ENCODE peak calls at places on chromosomes 12 and 14, in nine cellular contexts. One of them, this sample, is unnamed.

GRCh38 chr12:103802586-103802886 is 38.5 kb downstream of the NT5DC3 start:
- DNase-seq in HEK293T: no peak
- DNase-seq in left cardiac atrium: no peak
- DNase-seq in mammary epithelial cell: no peak
- DNase-seq in activated CD8-positive, alpha-beta memory T cell treated with anti-CD3 and anti-CD28 coated beads for 1 hour: no peak
- DNase-seq in SJSA1: no peak
- DNase-seq in C1 segment of cervical spinal cord: no peak
- DNase-seq in IMR-90: no peak
- DNase-seq in stimulated activated CD4-positive, alpha-beta T cell treated with anti-CD3 and anti-CD28 coated beads, Interleukin-1b, Interleukin-23, amount 100 ng/mL, for 4 hours: no peak
- DNase-seq in this sample: no peak

GRCh38 chr14:70827366-70828151 is 18.2 kb upstream of the MAP3K9 start:
- DNase-seq in HEK293T: no peak
- DNase-seq in left cardiac atrium: no peak
- DNase-seq in mammary epithelial cell: peak
- DNase-seq in activated CD8-positive, alpha-beta memory T cell treated with anti-CD3 and anti-CD28 coated beads for 1 hour: no peak
- DNase-seq in SJSA1: no peak
- DNase-seq in C1 segment of cervical spinal cord: no peak
- DNase-seq in IMR-90: no peak
- DNase-seq in stimulated activated CD4-positive, alpha-beta T cell treated with anti-CD3 and anti-CD28 coated beads, Interleukin-1b, Interleukin-23, amount 100 ng/mL, for 4 hours: no peak
- DNase-seq in this sample: no peak

GRCh38 chr14:103522028-103522581 is 525 bp downstream of the CKB start:
- DNase-seq in HEK293T: no peak
- DNase-seq in left cardiac atrium: peak
- DNase-seq in mammary epithelial cell: no peak
- DNase-seq in activated CD8-positive, alpha-beta memory T cell treated with anti-CD3 and anti-CD28 coated beads for 1 hour: no peak
- DNase-seq in SJSA1: no peak
- DNase-seq in C1 segment of cervical spinal cord: peak
- DNase-seq in IMR-90: no peak
- DNase-seq in stimulated activated CD4-positive, alpha-beta T cell treated with anti-CD3 and anti-CD28 coated beads, Interleukin-1b, Interleukin-23, amount 100 ng/mL, for 4 hours: no peak
- DNase-seq in this sample: peak

GRCh38 chr12:1273051-1273450 is 282.0 kb downstream of the ERC1 start:
- DNase-seq in HEK293T: no peak
- DNase-seq in left cardiac atrium: no peak
- DNase-seq in mammary epithelial cell: no peak
- DNase-seq in activated CD8-positive, alpha-beta memory T cell treated with anti-CD3 and anti-CD28 coated beads for 1 hour: no peak
- DNase-seq in SJSA1: no peak
- DNase-seq in C1 segment of cervical spinal cord: no peak
- DNase-seq in IMR-90: peak
- DNase-seq in stimulated activated CD4-positive, alpha-beta T cell treated with anti-CD3 and anti-CD28 coated beads, Interleukin-1b, Interleukin-23, amount 100 ng/mL, for 4 hours: no peak
- DNase-seq in this sample: no peak

GRCh38 chr12:6280053-6280469 is 30.4 kb upstream of the PLEKHG6 start:
- DNase-seq in HEK293T: no peak
- DNase-seq in left cardiac atrium: peak
- DNase-seq in mammary epithelial cell: peak
- DNase-seq in activated CD8-positive, alpha-beta memory T cell treated with anti-CD3 and anti-CD28 coated beads for 1 hour: no peak
- DNase-seq in SJSA1: peak
- DNase-seq in C1 segment of cervical spinal cord: no peak
- DNase-seq in IMR-90: peak
- DNase-seq in stimulated activated CD4-positive, alpha-beta T cell treated with anti-CD3 and anti-CD28 coated beads, Interleukin-1b, Interleukin-23, amount 100 ng/mL, for 4 hours: no peak
- DNase-seq in this sample: no peak

GRCh38 chr14:102500190-102500661 is 9.3 kb downstream of the ANKRD9 start:
- DNase-seq in HEK293T: no peak
- DNase-seq in left cardiac atrium: peak
- DNase-seq in mammary epithelial cell: peak
- DNase-seq in activated CD8-positive, alpha-beta memory T cell treated with anti-CD3 and anti-CD28 coated beads for 1 hour: no peak
- DNase-seq in SJSA1: no peak
- DNase-seq in C1 segment of cervical spinal cord: no peak
- DNase-seq in IMR-90: peak
- DNase-seq in stimulated activated CD4-positive, alpha-beta T cell treated with anti-CD3 and anti-CD28 coated beads, Interleukin-1b, Interleukin-23, amount 100 ng/mL, for 4 hours: no peak
- DNase-seq in this sample: peak

GRCh38 chr14:100708349-100709217 is 18.1 kb upstream of the DLK1 start:
- DNase-seq in HEK293T: no peak
- DNase-seq in left cardiac atrium: no peak
- DNase-seq in mammary epithelial cell: no peak
- DNase-seq in activated CD8-positive, alpha-beta memory T cell treated with anti-CD3 and anti-CD28 coated beads for 1 hour: no peak
- DNase-seq in SJSA1: no peak
- DNase-seq in C1 segment of cervical spinal cord: no peak
- DNase-seq in IMR-90: peak
- DNase-seq in stimulated activated CD4-positive, alpha-beta T cell treated with anti-CD3 and anti-CD28 coated beads, Interleukin-1b, Interleukin-23, amount 100 ng/mL, for 4 hours: no peak
- DNase-seq in this sample: peak

GRCh38 chr12:94245984-94246383 is 97.6 kb downstream of the PLXNC1 start:
- DNase-seq in HEK293T: no peak
- DNase-seq in left cardiac atrium: no peak
- DNase-seq in mammary epithelial cell: no peak
- DNase-seq in activated CD8-positive, alpha-beta memory T cell treated with anti-CD3 and anti-CD28 coated beads for 1 hour: no peak
- DNase-seq in SJSA1: no peak
- DNase-seq in C1 segment of cervical spinal cord: no peak
- DNase-seq in IMR-90: no peak
- DNase-seq in stimulated activated CD4-positive, alpha-beta T cell treated with anti-CD3 and anti-CD28 coated beads, Interleukin-1b, Interleukin-23, amount 100 ng/mL, for 4 hours: no peak
- DNase-seq in this sample: no peak

GRCh38 chr14:100547633-100548294 is 39.5 kb downstream of the BEGAIN start:
- DNase-seq in HEK293T: no peak
- DNase-seq in left cardiac atrium: peak
- DNase-seq in mammary epithelial cell: no peak
- DNase-seq in activated CD8-positive, alpha-beta memory T cell treated with anti-CD3 and anti-CD28 coated beads for 1 hour: peak
- DNase-seq in SJSA1: peak
- DNase-seq in C1 segment of cervical spinal cord: peak
- DNase-seq in IMR-90: peak
- DNase-seq in stimulated activated CD4-positive, alpha-beta T cell treated with anti-CD3 and anti-CD28 coated beads, Interleukin-1b, Interleukin-23, amount 100 ng/mL, for 4 hours: no peak
- DNase-seq in this sample: peak

GRCh38 chr12:76158518-76159321 is 74.2 kb upstream of the NAP1L1 start:
- DNase-seq in HEK293T: peak
- DNase-seq in left cardiac atrium: no peak
- DNase-seq in mammary epithelial cell: peak
- DNase-seq in activated CD8-positive, alpha-beta memory T cell treated with anti-CD3 and anti-CD28 coated beads for 1 hour: peak
- DNase-seq in SJSA1: peak
- DNase-seq in C1 segment of cervical spinal cord: peak
- DNase-seq in IMR-90: peak
- DNase-seq in stimulated activated CD4-positive, alpha-beta T cell treated with anti-CD3 and anti-CD28 coated beads, Interleukin-1b, Interleukin-23, amount 100 ng/mL, for 4 hours: peak
- DNase-seq in this sample: no peak

GRCh38 chr14:72516936-72517408 is 376.9 kb downstream of the DPF3 start:
- DNase-seq in HEK293T: peak
- DNase-seq in left cardiac atrium: peak
- DNase-seq in mammary epithelial cell: peak
- DNase-seq in activated CD8-positive, alpha-beta memory T cell treated with anti-CD3 and anti-CD28 coated beads for 1 hour: peak
- DNase-seq in SJSA1: peak
- DNase-seq in C1 segment of cervical spinal cord: peak
- DNase-seq in IMR-90: peak
- DNase-seq in stimulated activated CD4-positive, alpha-beta T cell treated with anti-CD3 and anti-CD28 coated beads, Interleukin-1b, Interleukin-23, amount 100 ng/mL, for 4 hours: peak
- DNase-seq in this sample: peak

GRCh38 chr14:103185051-103186027 is 62.1 kb downstream of the TNFAIP2 start:
- DNase-seq in HEK293T: peak
- DNase-seq in left cardiac atrium: no peak
- DNase-seq in mammary epithelial cell: peak
- DNase-seq in activated CD8-positive, alpha-beta memory T cell treated with anti-CD3 and anti-CD28 coated beads for 1 hour: no peak
- DNase-seq in SJSA1: no peak
- DNase-seq in C1 segment of cervical spinal cord: no peak
- DNase-seq in IMR-90: peak
- DNase-seq in stimulated activated CD4-positive, alpha-beta T cell treated with anti-CD3 and anti-CD28 coated beads, Interleukin-1b, Interleukin-23, amount 100 ng/mL, for 4 hours: no peak
- DNase-seq in this sample: no peak

GRCh38 chr12:4423528-4424195 is 22.0 kb downstream of the FGF6 start:
- DNase-seq in HEK293T: no peak
- DNase-seq in left cardiac atrium: no peak
- DNase-seq in mammary epithelial cell: no peak
- DNase-seq in activated CD8-positive, alpha-beta memory T cell treated with anti-CD3 and anti-CD28 coated beads for 1 hour: no peak
- DNase-seq in SJSA1: no peak
- DNase-seq in C1 segment of cervical spinal cord: no peak
- DNase-seq in IMR-90: no peak
- DNase-seq in stimulated activated CD4-positive, alpha-beta T cell treated with anti-CD3 and anti-CD28 coated beads, Interleukin-1b, Interleukin-23, amount 100 ng/mL, for 4 hours: no peak
- DNase-seq in this sample: no peak

GRCh38 chr14:64232095-64232830 is 61.9 kb downstream of the ESR2 start:
- DNase-seq in HEK293T: no peak
- DNase-seq in left cardiac atrium: no peak
- DNase-seq in mammary epithelial cell: peak
- DNase-seq in activated CD8-positive, alpha-beta memory T cell treated with anti-CD3 and anti-CD28 coated beads for 1 hour: no peak
- DNase-seq in SJSA1: peak
- DNase-seq in C1 segment of cervical spinal cord: no peak
- DNase-seq in IMR-90: peak
- DNase-seq in stimulated activated CD4-positive, alpha-beta T cell treated with anti-CD3 and anti-CD28 coated beads, Interleukin-1b, Interleukin-23, amount 100 ng/mL, for 4 hours: no peak
- DNase-seq in this sample: no peak

GRCh38 chr14:93262446-93262845 is 55.4 kb downstream of the UBR7 start:
- DNase-seq in HEK293T: no peak
- DNase-seq in left cardiac atrium: no peak
- DNase-seq in mammary epithelial cell: peak
- DNase-seq in activated CD8-positive, alpha-beta memory T cell treated with anti-CD3 and anti-CD28 coated beads for 1 hour: no peak
- DNase-seq in SJSA1: no peak
- DNase-seq in C1 segment of cervical spinal cord: no peak
- DNase-seq in IMR-90: no peak
- DNase-seq in stimulated activated CD4-positive, alpha-beta T cell treated with anti-CD3 and anti-CD28 coated beads, Interleukin-1b, Interleukin-23, amount 100 ng/mL, for 4 hours: no peak
- DNase-seq in this sample: no peak

GRCh38 chr12:93081810-93082165 is 152.7 kb upstream of the EEA1 start:
- DNase-seq in HEK293T: no peak
- DNase-seq in left cardiac atrium: no peak
- DNase-seq in mammary epithelial cell: no peak
- DNase-seq in activated CD8-positive, alpha-beta memory T cell treated with anti-CD3 and anti-CD28 coated beads for 1 hour: no peak
- DNase-seq in SJSA1: no peak
- DNase-seq in C1 segment of cervical spinal cord: no peak
- DNase-seq in IMR-90: no peak
- DNase-seq in stimulated activated CD4-positive, alpha-beta T cell treated with anti-CD3 and anti-CD28 coated beads, Interleukin-1b, Interleukin-23, amount 100 ng/mL, for 4 hours: no peak
- DNase-seq in this sample: no peak

GRCh38 chr14:95544588-95544987 is 9.7 kb downstream of the GLRX5 start:
- DNase-seq in HEK293T: no peak
- DNase-seq in left cardiac atrium: no peak
- DNase-seq in mammary epithelial cell: no peak
- DNase-seq in activated CD8-positive, alpha-beta memory T cell treated with anti-CD3 and anti-CD28 coated beads for 1 hour: no peak
- DNase-seq in SJSA1: no peak
- DNase-seq in C1 segment of cervical spinal cord: no peak
- DNase-seq in IMR-90: no peak
- DNase-seq in stimulated activated CD4-positive, alpha-beta T cell treated with anti-CD3 and anti-CD28 coated beads, Interleukin-1b, Interleukin-23, amount 100 ng/mL, for 4 hours: no peak
- DNase-seq in this sample: no peak

GRCh38 chr12:120412421-120412820 is 25.5 kb upstream of the COX6A1 start:
- DNase-seq in HEK293T: no peak
- DNase-seq in left cardiac atrium: no peak
- DNase-seq in mammary epithelial cell: no peak
- DNase-seq in activated CD8-positive, alpha-beta memory T cell treated with anti-CD3 and anti-CD28 coated beads for 1 hour: no peak
- DNase-seq in SJSA1: no peak
- DNase-seq in C1 segment of cervical spinal cord: no peak
- DNase-seq in IMR-90: no peak
- DNase-seq in stimulated activated CD4-positive, alpha-beta T cell treated with anti-CD3 and anti-CD28 coated beads, Interleukin-1b, Interleukin-23, amount 100 ng/mL, for 4 hours: no peak
- DNase-seq in this sample: no peak

GRCh38 chr12:31234955-31235867 is 90.7 kb downstream of the SINHCAF start:
- DNase-seq in HEK293T: peak
- DNase-seq in left cardiac atrium: peak
- DNase-seq in mammary epithelial cell: peak
- DNase-seq in activated CD8-positive, alpha-beta memory T cell treated with anti-CD3 and anti-CD28 coated beads for 1 hour: no peak
- DNase-seq in SJSA1: peak
- DNase-seq in C1 segment of cervical spinal cord: peak
- DNase-seq in IMR-90: peak
- DNase-seq in stimulated activated CD4-positive, alpha-beta T cell treated with anti-CD3 and anti-CD28 coated beads, Interleukin-1b, Interleukin-23, amount 100 ng/mL, for 4 hours: no peak
- DNase-seq in this sample: peak

GRCh38 chr12:117522559-117522958 is 161.1 kb upstream of the NOS1 start:
- DNase-seq in HEK293T: no peak
- DNase-seq in left cardiac atrium: no peak
- DNase-seq in mammary epithelial cell: no peak
- DNase-seq in activated CD8-positive, alpha-beta memory T cell treated with anti-CD3 and anti-CD28 coated beads for 1 hour: no peak
- DNase-seq in SJSA1: no peak
- DNase-seq in C1 segment of cervical spinal cord: no peak
- DNase-seq in IMR-90: no peak
- DNase-seq in stimulated activated CD4-positive, alpha-beta T cell treated with anti-CD3 and anti-CD28 coated beads, Interleukin-1b, Interleukin-23, amount 100 ng/mL, for 4 hours: no peak
- DNase-seq in this sample: no peak

GRCh38 chr12:48263617-48264016 is 60.5 kb upstream of the OR10AD1 start:
- DNase-seq in HEK293T: no peak
- DNase-seq in left cardiac atrium: no peak
- DNase-seq in mammary epithelial cell: no peak
- DNase-seq in activated CD8-positive, alpha-beta memory T cell treated with anti-CD3 and anti-CD28 coated beads for 1 hour: no peak
- DNase-seq in SJSA1: peak
- DNase-seq in C1 segment of cervical spinal cord: no peak
- DNase-seq in IMR-90: no peak
- DNase-seq in stimulated activated CD4-positive, alpha-beta T cell treated with anti-CD3 and anti-CD28 coated beads, Interleukin-1b, Interleukin-23, amount 100 ng/mL, for 4 hours: no peak
- DNase-seq in this sample: no peak

GRCh38 chr14:90969493-90970166 is 90.8 kb downstream of the RPS6KA5 start:
- DNase-seq in HEK293T: no peak
- DNase-seq in left cardiac atrium: no peak
- DNase-seq in mammary epithelial cell: no peak
- DNase-seq in activated CD8-positive, alpha-beta memory T cell treated with anti-CD3 and anti-CD28 coated beads for 1 hour: no peak
- DNase-seq in SJSA1: no peak
- DNase-seq in C1 segment of cervical spinal cord: no peak
- DNase-seq in IMR-90: no peak
- DNase-seq in stimulated activated CD4-positive, alpha-beta T cell treated with anti-CD3 and anti-CD28 coated beads, Interleukin-1b, Interleukin-23, amount 100 ng/mL, for 4 hours: no peak
- DNase-seq in this sample: no peak

GRCh38 chr12:68259318-68259940 is 6.0 kb upstream of the IL22 start:
- DNase-seq in HEK293T: no peak
- DNase-seq in left cardiac atrium: no peak
- DNase-seq in mammary epithelial cell: peak
- DNase-seq in activated CD8-positive, alpha-beta memory T cell treated with anti-CD3 and anti-CD28 coated beads for 1 hour: no peak
- DNase-seq in SJSA1: no peak
- DNase-seq in C1 segment of cervical spinal cord: no peak
- DNase-seq in IMR-90: peak
- DNase-seq in stimulated activated CD4-positive, alpha-beta T cell treated with anti-CD3 and anti-CD28 coated beads, Interleukin-1b, Interleukin-23, amount 100 ng/mL, for 4 hours: no peak
- DNase-seq in this sample: no peak

GRCh38 chr12:92471551-92471950 is 231.2 kb upstream of the PLEKHG7 start:
- DNase-seq in HEK293T: no peak
- DNase-seq in left cardiac atrium: no peak
- DNase-seq in mammary epithelial cell: no peak
- DNase-seq in activated CD8-positive, alpha-beta memory T cell treated with anti-CD3 and anti-CD28 coated beads for 1 hour: no peak
- DNase-seq in SJSA1: no peak
- DNase-seq in C1 segment of cervical spinal cord: no peak
- DNase-seq in IMR-90: no peak
- DNase-seq in stimulated activated CD4-positive, alpha-beta T cell treated with anti-CD3 and anti-CD28 coated beads, Interleukin-1b, Interleukin-23, amount 100 ng/mL, for 4 hours: no peak
- DNase-seq in this sample: no peak

GRCh38 chr12:106418970-106419369 is 61.4 kb downstream of the POLR3B start:
- DNase-seq in HEK293T: no peak
- DNase-seq in left cardiac atrium: no peak
- DNase-seq in mammary epithelial cell: no peak
- DNase-seq in activated CD8-positive, alpha-beta memory T cell treated with anti-CD3 and anti-CD28 coated beads for 1 hour: no peak
- DNase-seq in SJSA1: no peak
- DNase-seq in C1 segment of cervical spinal cord: no peak
- DNase-seq in IMR-90: no peak
- DNase-seq in stimulated activated CD4-positive, alpha-beta T cell treated with anti-CD3 and anti-CD28 coated beads, Interleukin-1b, Interleukin-23, amount 100 ng/mL, for 4 hours: no peak
- DNase-seq in this sample: no peak

GRCh38 chr14:96960598-96961116 is 163.5 kb downstream of the VRK1 start:
- DNase-seq in HEK293T: no peak
- DNase-seq in left cardiac atrium: no peak
- DNase-seq in mammary epithelial cell: no peak
- DNase-seq in activated CD8-positive, alpha-beta memory T cell treated with anti-CD3 and anti-CD28 coated beads for 1 hour: no peak
- DNase-seq in SJSA1: no peak
- DNase-seq in C1 segment of cervical spinal cord: no peak
- DNase-seq in IMR-90: no peak
- DNase-seq in stimulated activated CD4-positive, alpha-beta T cell treated with anti-CD3 and anti-CD28 coated beads, Interleukin-1b, Interleukin-23, amount 100 ng/mL, for 4 hours: no peak
- DNase-seq in this sample: no peak

GRCh38 chr14:72607386-72608125 is 286.3 kb downstream of the DPF3 start:
- DNase-seq in HEK293T: no peak
- DNase-seq in left cardiac atrium: no peak
- DNase-seq in mammary epithelial cell: no peak
- DNase-seq in activated CD8-positive, alpha-beta memory T cell treated with anti-CD3 and anti-CD28 coated beads for 1 hour: no peak
- DNase-seq in SJSA1: no peak
- DNase-seq in C1 segment of cervical spinal cord: no peak
- DNase-seq in IMR-90: peak
- DNase-seq in stimulated activated CD4-positive, alpha-beta T cell treated with anti-CD3 and anti-CD28 coated beads, Interleukin-1b, Interleukin-23, amount 100 ng/mL, for 4 hours: no peak
- DNase-seq in this sample: no peak

GRCh38 chr14:90409209-90409730 is 12.4 kb downstream of the CALM1 start:
- DNase-seq in HEK293T: no peak
- DNase-seq in left cardiac atrium: peak
- DNase-seq in mammary epithelial cell: peak
- DNase-seq in activated CD8-positive, alpha-beta memory T cell treated with anti-CD3 and anti-CD28 coated beads for 1 hour: no peak
- DNase-seq in SJSA1: peak
- DNase-seq in C1 segment of cervical spinal cord: peak
- DNase-seq in IMR-90: peak
- DNase-seq in stimulated activated CD4-positive, alpha-beta T cell treated with anti-CD3 and anti-CD28 coated beads, Interleukin-1b, Interleukin-23, amount 100 ng/mL, for 4 hours: no peak
- DNase-seq in this sample: peak

GRCh38 chr12:77343291-77343690 is 277.9 kb upstream of the E2F7 start:
- DNase-seq in HEK293T: no peak
- DNase-seq in left cardiac atrium: no peak
- DNase-seq in mammary epithelial cell: peak
- DNase-seq in activated CD8-positive, alpha-beta memory T cell treated with anti-CD3 and anti-CD28 coated beads for 1 hour: no peak
- DNase-seq in SJSA1: no peak
- DNase-seq in C1 segment of cervical spinal cord: no peak
- DNase-seq in IMR-90: peak
- DNase-seq in stimulated activated CD4-positive, alpha-beta T cell treated with anti-CD3 and anti-CD28 coated beads, Interleukin-1b, Interleukin-23, amount 100 ng/mL, for 4 hours: no peak
- DNase-seq in this sample: no peak

GRCh38 chr12:121784460-121784859 is 9.0 kb downstream of the RHOF start:
- DNase-seq in HEK293T: no peak
- DNase-seq in left cardiac atrium: no peak
- DNase-seq in mammary epithelial cell: peak
- DNase-seq in activated CD8-positive, alpha-beta memory T cell treated with anti-CD3 and anti-CD28 coated beads for 1 hour: no peak
- DNase-seq in SJSA1: no peak
- DNase-seq in C1 segment of cervical spinal cord: no peak
- DNase-seq in IMR-90: peak
- DNase-seq in stimulated activated CD4-positive, alpha-beta T cell treated with anti-CD3 and anti-CD28 coated beads, Interleukin-1b, Interleukin-23, amount 100 ng/mL, for 4 hours: no peak
- DNase-seq in this sample: peak

GRCh38 chr14:77097689-77098469 is at the start of gene CIPC:
- DNase-seq in HEK293T: peak
- DNase-seq in left cardiac atrium: peak
- DNase-seq in mammary epithelial cell: peak
- DNase-seq in activated CD8-positive, alpha-beta memory T cell treated with anti-CD3 and anti-CD28 coated beads for 1 hour: peak
- DNase-seq in SJSA1: peak
- DNase-seq in C1 segment of cervical spinal cord: peak
- DNase-seq in IMR-90: peak
- DNase-seq in stimulated activated CD4-positive, alpha-beta T cell treated with anti-CD3 and anti-CD28 coated beads, Interleukin-1b, Interleukin-23, amount 100 ng/mL, for 4 hours: peak
- DNase-seq in this sample: peak

This sample was measured in right cardiac atrium.